ENCODE peak calls at places on chromosomes 16 and 17, in nine cellular contexts. T is A549; I is stimulated activated CD4-positive, alpha-beta T cell treated with anti-CD3 and anti-CD28 coated beads, Interleukin-15, amount 100 ng/mL, for 48 hours; G is hepatic stellate cell; S is Jurkat, Clone E6-1; O is adrenal gland; Q is H4; L is colonic mucosa; B is cardiac fibroblast. E is an unnamed sample.

GRCh38 chr17:58059141-58059540 is 24.1 kb upstream of the DYNLL2 start:
- DNase-seq in B (no peak), O (no peak), Q (no peak), S (no peak), I (no peak), G (no peak), T (no peak), L (no peak), E (no peak)

GRCh38 chr16:78127130-78127529 is 27.7 kb downstream of the WWOX start:
- DNase-seq in Q (peak), I (no peak), S (no peak), B (peak), O (no peak), G (no peak), L (no peak), T (no peak), E (no peak)

GRCh38 chr17:79826210-79826680 is 13.0 kb downstream of the CBX4 start:
- DNase-seq in S (no peak), I (no peak), O (no peak), T (no peak), B (peak), G (no peak), L (no peak), Q (no peak), E (no peak)

GRCh38 chr17:58911741-58912343 is 156.2 kb downstream of the PPM1E start:
- DNase-seq in I (no peak), B (no peak), Q (no peak), L (no peak), O (no peak), T (no peak), G (no peak), S (no peak), E (no peak)

GRCh38 chr17:40247926-40248495 is 28.9 kb downstream of the WIPF2 start:
- DNase-seq in Q (no peak), G (no peak), T (no peak), O (no peak), I (no peak), B (peak), S (no peak), L (no peak), E (no peak)

GRCh38 chr17:63834431-63835166 is 7.1 kb upstream of the FTSJ3 start:
- DNase-seq in I (no peak), O (peak), G (peak), B (peak), Q (peak), T (peak), L (no peak), S (peak), E (peak)

GRCh38 chr16:66927012-66927436 is 1.7 kb upstream of the RRAD start:
- DNase-seq in B (peak), G (peak), S (no peak), Q (peak), T (peak), I (no peak), L (no peak), O (no peak), E (no peak)

GRCh38 chr16:6732166-6732565 is 600.5 kb upstream of the RBFOX1 start:
- DNase-seq in I (no peak), B (no peak), S (no peak), T (no peak), L (no peak), Q (no peak), G (no peak), O (no peak), E (no peak)

GRCh38 chr16:3057181-3058166 is 8.0 kb upstream of the IL32 start:
- DNase-seq in L (no peak), O (no peak), I (no peak), G (no peak), B (no peak), S (no peak), T (no peak), Q (no peak), E (no peak)

GRCh38 chr16:47713225-47713595 is 252.1 kb downstream of the PHKB start:
- DNase-seq in L (no peak), O (peak), G (peak), I (peak), T (peak), B (peak), S (peak), Q (peak), E (no peak)

E was measured in T-cell.